ENCODE peak calls at places on chromosomes 3 and 15, in four cellular contexts. F is H1, R is fibroblast of lung, I is K562. O is an unnamed sample.

GRCh38 chr3:71360694-71361093 is 222.8 kb downstream of the FOXP1 start:
- DNase-seq in F (no peak), R (no peak), I (no peak), O (no peak)

GRCh38 chr15:70156781-70157261 is 59.1 kb upstream of the TLE3 start:
- DNase-seq in F (no peak), R (peak; percentile 75), I (no peak), O (peak; percentile 36)

GRCh38 chr15:89068325-89068784 is 19.9 kb upstream of the ABHD2 start:
- DNase-seq in F (no peak), R (peak; percentile 99), I (peak; percentile 54), O (peak; percentile 88)

GRCh38 chr3:110314512-110315114 is 757.0 kb upstream of the NECTIN3 start:
- DNase-seq in F (peak; percentile 67), R (peak; percentile 45), I (peak; percentile 56), O (peak; percentile 50)

GRCh38 chr3:156024904-156025303 is 95.5 kb upstream of the KCNAB1 start:
- DNase-seq in F (no peak), R (peak; percentile 28), I (no peak), O (peak; percentile 20)

GRCh38 chr15:62390793-62391543 is 225.9 kb upstream of the C2CD4B start:
- DNase-seq in F (peak; percentile 79), R (peak; percentile 59), I (peak; percentile 54), O (peak; percentile 56)

GRCh38 chr3:194396897-194397756 is 1.9 kb downstream of the GP5 start:
- DNase-seq in F (no peak), R (peak; percentile 51), I (no peak), O (no peak)

GRCh38 chr3:126911162-126912026 is 71.5 kb upstream of the PLXNA1 start:
- DNase-seq in F (no peak), R (peak; percentile 98), I (peak; percentile 92), O (peak; percentile 99)

GRCh38 chr3:18177271-18177670 is 247.9 kb downstream of the SATB1 start:
- DNase-seq in F (no peak), R (no peak), I (no peak), O (no peak)

GRCh38 chr3:130997291-130997690 is 29.3 kb downstream of the ASTE1 start:
- DNase-seq in F (no peak), R (no peak), I (no peak), O (no peak)

GRCh38 chr3:153289334-153289808 is 127.3 kb downstream of the RAP2B start:
- DNase-seq in F (no peak), R (peak; percentile 40), I (peak; percentile 80), O (peak; percentile 38)

GRCh38 chr3:41462103-41462691 is 262.9 kb downstream of the CTNNB1 start:
- DNase-seq in F (no peak), R (peak; percentile 3), I (no peak), O (no peak)

GRCh38 chr3:29822051-29822450 is 541.2 kb downstream of the RBMS3 start:
- DNase-seq in F (no peak), R (peak; percentile 79), I (no peak), O (peak; percentile 13)

GRCh38 chr15:86317379-86317745 is 237.7 kb downstream of the AGBL1 start:
- DNase-seq in F (no peak), R (no peak), I (no peak), O (peak; percentile 58)

GRCh38 chr15:42154576-42155355 is 1.7 kb downstream of the PLA2G4F start:
- DNase-seq in F (no peak), R (no peak), I (no peak), O (peak; percentile 69)

GRCh38 chr3:66722675-66723074 is 221.9 kb upstream of the LRIG1 start:
- DNase-seq in F (no peak), R (peak; percentile 74), I (no peak), O (no peak)

GRCh38 chr15:69797051-69797595 is 300.6 kb downstream of the TLE3 start:
- DNase-seq in F (no peak), R (no peak), I (no peak), O (no peak)

GRCh38 chr15:82805994-82806406 is at the start of gene FSD2:
- DNase-seq in F (no peak), R (no peak), I (peak; percentile 58), O (no peak)

GRCh38 chr15:49370782-49371181 is 52.3 kb upstream of the FGF7 start:
- DNase-seq in F (no peak), R (peak; percentile 8), I (peak; percentile 26), O (no peak)

GRCh38 chr3:45665101-45665572 is 24.1 kb upstream of the SACM1L start:
- DNase-seq in F (no peak), R (no peak), I (peak; percentile 92), O (peak; percentile 61)

GRCh38 chr3:6351752-6352151 is 509.2 kb upstream of the GRM7 start:
- DNase-seq in F (no peak), R (no peak), I (peak; percentile 8), O (no peak)

GRCh38 chr15:40357246-40357645 is 773 bp upstream of the DISP2 start:
- DNase-seq in F (no peak), R (no peak), I (no peak), O (no peak)

GRCh38 chr15:58575045-58575786 is 143.4 kb downstream of the LIPC start:
- DNase-seq in F (no peak), R (no peak), I (no peak), O (no peak)

GRCh38 chr3:190340071-190340470 is 17.8 kb upstream of the CLDN1 start:
- DNase-seq in F (no peak), R (peak; percentile 33), I (no peak), O (peak; percentile 45)

GRCh38 chr3:151871639-151872468 is 1.6 kb upstream of the SUCNR1 start:
- DNase-seq in F (no peak), R (no peak), I (peak; percentile 69), O (no peak)

GRCh38 chr3:193124861-193125260 is 116.2 kb upstream of the PLAAT1 start:
- DNase-seq in F (no peak), R (no peak), I (no peak), O (no peak)

GRCh38 chr3:113697192-113698090 is 999 bp upstream of the USF3 start:
- DNase-seq in F (peak; percentile 55), R (no peak), I (peak; percentile 17), O (peak; percentile 26)

GRCh38 chr3:166752214-166752613 is 627.9 kb downstream of the ZBBX start:
- DNase-seq in F (no peak), R (no peak), I (no peak), O (no peak)

GRCh38 chr3:73625124-73625665 is 454 bp upstream of the PDZRN3 start:
- DNase-seq in F (peak; percentile 60), R (peak; percentile 52), I (no peak), O (no peak)
- TF ChIP-seq EZH2 in F (no peak), R (no peak), I (no peak), O (no peak)

DNA sequence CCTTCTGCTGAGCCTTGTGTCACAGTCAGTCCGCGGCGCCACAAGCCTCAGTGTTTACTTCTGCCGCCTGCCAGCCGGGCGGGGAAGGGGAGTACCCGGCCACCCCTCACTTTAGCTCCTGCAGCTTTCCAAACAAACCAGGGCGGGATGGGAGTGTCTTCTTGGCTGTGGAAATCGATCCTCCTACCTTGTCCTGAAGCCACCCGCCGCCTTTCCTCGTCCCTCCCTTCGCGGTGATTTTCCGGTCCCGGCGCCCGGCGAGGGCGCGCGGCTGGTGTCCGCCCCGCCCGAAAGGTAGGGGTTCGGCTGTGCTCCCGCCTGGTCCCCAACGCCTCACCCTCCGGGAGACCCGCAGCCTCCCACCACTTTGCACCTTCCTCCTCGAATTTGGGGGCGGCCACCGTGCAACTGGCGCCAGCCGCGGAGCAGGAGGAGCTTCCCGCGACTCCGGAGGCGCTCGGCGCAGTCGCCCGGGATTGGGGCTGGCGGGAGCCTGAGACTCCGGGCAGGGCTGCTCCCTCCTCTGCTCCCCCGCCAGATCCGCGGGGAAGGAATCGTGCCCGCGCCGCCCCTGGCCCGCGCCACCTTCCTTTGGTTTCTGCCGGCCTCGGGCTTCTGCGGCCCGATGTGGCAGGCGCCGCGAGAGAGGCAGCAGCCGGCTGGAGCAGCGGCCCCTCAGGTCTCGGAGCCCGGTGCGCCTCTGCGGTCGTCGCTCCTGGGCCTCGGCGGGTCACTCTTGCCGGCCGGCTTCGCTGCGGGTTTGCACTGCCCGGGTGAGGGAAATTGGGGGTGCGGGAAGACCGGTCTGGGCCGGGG is 30.7 kb upstream of the ST3GAL6 start:
- DNase-seq in F (peak; percentile 84), R (peak; percentile 35), I (no peak), O (peak; percentile 58)
- TF ChIP-seq EZH2 in F (no peak), R (no peak), I (no peak), O (no peak)

DNA sequence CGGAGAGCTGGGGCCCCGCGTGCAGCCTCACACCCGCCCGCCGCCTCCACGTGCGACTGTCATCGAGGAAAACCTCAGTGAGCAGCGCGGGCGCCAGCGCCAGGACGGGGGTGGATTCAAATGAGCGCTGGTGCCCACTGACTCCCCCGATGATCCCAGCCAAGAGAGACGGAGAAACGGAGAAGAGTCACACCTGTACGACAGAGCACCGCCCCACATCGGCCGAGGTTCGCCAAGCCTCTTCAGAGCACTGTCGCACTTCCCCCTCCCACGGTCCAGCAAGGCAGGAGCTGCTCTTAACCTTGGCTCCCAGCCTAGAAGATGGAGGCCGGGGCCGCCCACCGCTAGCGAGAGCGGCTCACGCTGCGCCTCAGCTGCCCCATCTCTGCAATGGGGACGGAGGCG is 130.9 kb upstream of the IQSEC1 start:
- DNase-seq in F (no peak), R (no peak), I (peak; percentile 19), O (no peak)
- TF ChIP-seq EZH2 in F (no peak), R (no peak), I (no peak), O (no peak)

GRCh38 chr15:74132681-74133070 is 2.3 kb downstream of the ISLR2 start:
- DNase-seq in F (peak; percentile 65), R (peak; percentile 39), I (no peak), O (no peak)

GRCh38 chr15:74133071-74133702 is 2.8 kb downstream of the ISLR2 start:
- DNase-seq in F (peak; percentile 81), R (no peak), I (no peak), O (no peak)

GRCh38 chr15:74135041-74135565 is 4.7 kb downstream of the ISLR2 start:
- DNase-seq in F (no peak), R (no peak), I (no peak), O (no peak)

GRCh38 chr15:74134387-74135027 is 4.1 kb downstream of the ISLR2 start:
- DNase-seq in F (peak; percentile 89), R (peak; percentile 35), I (no peak), O (no peak)

GRCh38 chr15:74133703-74134386 is 3.5 kb downstream of the ISLR2 start:
- DNase-seq in F (peak; percentile 69), R (no peak), I (no peak), O (no peak)
- TF ChIP-seq EZH2 in F (peak; percentile 22), R (peak; percentile 10), I (no peak), O (no peak)

O was measured in mammary epithelial cell.